ENCODE peak calls at places on chromosomes 12 and 14, in five cellular contexts. V is HCT116, A is K562, P is SK-N-SH, R is GM12878. F is an unnamed sample.

GRCh38 chr12:54197037-54197909 is 8.5 kb upstream of the SMUG1 start:
- DNase-seq in P (no peak), R (no peak), A (no peak), V (no peak), F (no peak)

GRCh38 chr12:75706786-75707605 is 195.6 kb upstream of the KRR1 start:
- DNase-seq in A (peak), R (no peak), V (no peak), P (peak), F (no peak)

GRCh38 chr14:75428230-75429104 is 645 bp downstream of the JDP2 start:
- DNase-seq in P (peak), R (no peak), A (peak), V (no peak), F (no peak)

GRCh38 chr12:132776816-132777568 is 15.4 kb upstream of the ANKLE2 start:
- DNase-seq in R (no peak), V (no peak), A (no peak), P (no peak), F (no peak)

GRCh38 chr12:89236237-89236636 is 116.1 kb downstream of the DUSP6 start:
- DNase-seq in A (no peak), P (no peak), V (no peak), R (no peak), F (no peak)

GRCh38 chr14:87434680-87435079 is 558.3 kb downstream of the GALC start:
- DNase-seq in A (no peak), R (no peak), V (no peak), P (no peak), F (no peak)

GRCh38 chr12:1773937-1774655 is 46.3 kb upstream of the LRTM2 start:
- DNase-seq in P (no peak), R (no peak), A (no peak), V (no peak), F (no peak)

GRCh38 chr12:12333980-12334709 is 15.9 kb downstream of the MANSC1 start:
- DNase-seq in A (peak), V (peak), R (peak), P (peak), F (peak)

GRCh38 chr12:107864235-107864634 is 89.7 kb downstream of the ASCL4 start:
- DNase-seq in V (no peak), P (peak), R (no peak), A (no peak), F (no peak)

GRCh38 chr14:65495196-65495595 is 82.7 kb downstream of the FUT8 start:
- DNase-seq in P (no peak), A (no peak), R (no peak), V (no peak), F (no peak)

GRCh38 chr12:38921025-38921677 is 15.8 kb upstream of the CPNE8 start:
- DNase-seq in V (peak), A (peak), P (peak), R (no peak), F (peak)

GRCh38 chr14:89408907-89409675 is 7.9 kb downstream of the FOXN3 start:
- DNase-seq in R (no peak), A (no peak), V (no peak), P (no peak), F (no peak)

GRCh38 chr12:24349051-24349780 is 399.7 kb upstream of the SOX5 start:
- DNase-seq in P (no peak), V (no peak), A (no peak), R (no peak), F (no peak)

GRCh38 chr14:100665518-100666032 is 61.1 kb upstream of the DLK1 start:
- DNase-seq in P (no peak), A (no peak), V (no peak), R (no peak), F (no peak)

GRCh38 chr12:117818400-117818799 is 150.4 kb downstream of the KSR2 start:
- DNase-seq in A (no peak), P (no peak), R (no peak), V (no peak), F (no peak)

GRCh38 chr14:30272848-30273563 is 286.0 kb upstream of the G2E3 start:
- DNase-seq in R (no peak), P (no peak), A (no peak), V (no peak), F (no peak)

GRCh38 chr12:1883513-1883912 is 34.9 kb downstream of the CACNA2D4 start:
- DNase-seq in V (no peak), A (no peak), P (no peak), R (no peak), F (no peak)

GRCh38 chr12:107296681-107297086 is 203.3 kb upstream of the CRY1 start:
- DNase-seq in P (no peak), V (no peak), A (no peak), R (no peak), F (no peak)

GRCh38 chr14:104982548-104983230 is 2.9 kb upstream of the CLBA1 start:
- DNase-seq in P (no peak), R (no peak), V (no peak), A (no peak), F (no peak)

GRCh38 chr14:100088226-100088625 is 23.0 kb downstream of the EVL start:
- DNase-seq in V (no peak), P (no peak), R (no peak), A (no peak), F (no peak)

GRCh38 chr12:94267907-94268575 is 119.7 kb downstream of the PLXNC1 start:
- DNase-seq in R (no peak), V (no peak), P (no peak), A (no peak), F (no peak)

GRCh38 chr14:70886421-70887206 is 20.6 kb upstream of the PCNX1 start:
- DNase-seq in R (peak), V (no peak), A (no peak), P (no peak), F (no peak)

GRCh38 chr14:88729159-88729558 is 63.6 kb downstream of the EML5 start:
- DNase-seq in R (no peak), A (no peak), V (no peak), P (peak), F (no peak)

GRCh38 chr14:69335421-69335820 is 62.7 kb downstream of the ERH start:
- DNase-seq in A (no peak), P (no peak), V (no peak), R (no peak), F (no peak)

GRCh38 chr12:32897688-32898573 is 1.4 kb upstream of the PKP2 start:
- DNase-seq in R (no peak), A (no peak), V (no peak), P (no peak), F (no peak)

GRCh38 chr12:85280984-85281946 is 1.2 kb downstream of the ALX1 start:
- DNase-seq in V (no peak), P (no peak), R (no peak), A (no peak), F (no peak)
- TF ChIP-seq ZBTB33 in V (no peak), P (no peak), R (no peak), A (no peak), F (no peak)

DNA sequence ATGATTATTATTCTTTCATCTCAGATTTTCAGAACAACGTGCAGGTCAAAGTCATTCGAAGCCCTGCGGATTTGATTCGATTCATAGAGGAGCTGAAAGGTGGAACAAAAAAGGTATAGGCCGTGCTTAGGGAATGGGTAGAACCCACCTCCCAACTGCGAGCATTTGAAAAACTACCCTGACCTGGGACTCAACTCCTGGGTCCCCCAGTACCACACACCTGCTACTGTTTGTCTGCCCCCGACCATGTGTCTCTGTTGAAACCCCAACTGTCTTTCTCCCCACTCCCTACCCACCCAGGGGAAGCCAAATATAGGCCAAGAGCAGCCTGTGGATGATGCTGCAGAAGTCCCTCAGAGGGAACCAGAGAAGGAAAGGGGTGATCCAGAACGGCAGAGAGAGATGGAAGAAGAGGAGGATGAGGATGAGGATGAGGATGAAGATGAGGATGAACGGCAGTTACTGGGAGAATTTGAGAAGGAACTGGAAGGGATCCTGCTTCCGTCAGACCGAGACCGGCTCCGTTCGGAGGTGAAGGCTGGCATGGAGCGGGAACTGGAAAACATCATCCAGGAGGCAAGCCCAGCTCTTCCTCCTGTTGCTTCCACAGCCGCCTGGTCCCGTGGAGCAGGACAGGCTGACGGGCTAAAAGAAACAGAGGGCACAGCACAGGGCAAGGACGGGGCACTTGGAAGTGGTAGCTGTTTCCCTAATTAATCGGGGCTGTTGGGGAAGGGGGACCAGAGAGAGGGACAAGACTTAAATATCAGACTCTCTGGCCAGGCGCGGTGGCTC is 20.5 kb downstream of the AGAP2 start:
- DNase-seq in R (no peak), P (no peak), V (no peak), A (no peak), F (no peak)
- TF ChIP-seq REST in R (no peak), P (no peak), V (no peak), A (no peak), F (no peak)

GRCh38 chr14:103257211-103257962 is 76.7 kb upstream of the EIF5 start:
- DNase-seq in V (no peak), R (no peak), A (no peak), P (no peak), F (no peak)
- TF ChIP-seq ZBTB33 in V (no peak), R (no peak), A (no peak), P (no peak), F (no peak)

GRCh38 chr14:85566603-85567002 is 36.7 kb downstream of the FLRT2 start:
- DNase-seq in A (no peak), V (no peak), R (no peak), P (no peak), F (no peak)
- TF ChIP-seq REST in A (no peak), V (no peak), R (no peak), P (no peak), F (no peak)